ENCODE peak calls at places on chromosomes 2 and 18, in eight cellular contexts. R is MM.1S; A is H1; M is SK-N-SH; H is lung; S is A549; P is transverse colon; B is CD4-positive, alpha-beta memory T cell. V is an unnamed sample. For H3K4me1, the result is how much of the 10 kb centered on the place peaks cover.

GRCh38 chr18:74906189-74906588 is 302.8 kb downstream of the PTGR3 start:
- DNase-seq in R (no peak), A (no peak), M (no peak), H (no peak), S (no peak), P (peak), B (no peak), V (no peak)

GRCh38 chr2:237743561-237744269 is 54.9 kb upstream of the RBM44 start:
- DNase-seq in R (no peak), A (no peak), M (no peak), H (no peak), S (peak), P (no peak), B (no peak), V (no peak)

GRCh38 chr2:146820672-146821071 is 1024.2 kb upstream of the ACVR2A start:
- DNase-seq in R (no peak), A (no peak), M (no peak), H (no peak), S (no peak), P (no peak), B (no peak), V (no peak)

GRCh38 chr2:176582990-176583481 is 313.8 kb downstream of the MTX2 start:
- DNase-seq in R (no peak), A (no peak), M (no peak), H (no peak), S (peak), P (no peak), B (no peak), V (peak)

GRCh38 chr2:73359915-73360697 is 25.5 kb upstream of the ALMS1 start:
- DNase-seq in R (no peak), A (no peak), M (peak), H (no peak), S (peak), P (no peak), B (no peak), V (no peak)

GRCh38 chr2:70203086-70203485 is 12.3 kb upstream of the C2orf42 start:
- DNase-seq in R (no peak), A (no peak), M (no peak), H (no peak), S (no peak), P (no peak), B (no peak), V (no peak)

GRCh38 chr18:74316257-74317180 is 880 bp downstream of the C18orf63 start:
- DNase-seq in R (no peak), A (no peak), M (no peak), H (no peak), S (peak), P (no peak), B (no peak), V (no peak)

GRCh38 chr2:101517753-101518152 is 42.8 kb upstream of the RFX8 start:
- DNase-seq in R (no peak), A (no peak), M (no peak), H (no peak), S (peak), P (no peak), B (no peak), V (no peak)

GRCh38 chr2:189128961-189129360 is 50.6 kb downstream of the COL5A2 start:
- DNase-seq in R (no peak), A (no peak), M (no peak), H (no peak), S (no peak), P (no peak), B (no peak), V (no peak)

GRCh38 chr2:74576830-74577229 is 22.3 kb downstream of the DOK1 start:
- DNase-seq in R (no peak), A (no peak), M (no peak), H (no peak), S (no peak), P (no peak), B (no peak), V (no peak)

GRCh38 chr2:159111346-159111922 is 143.0 kb downstream of the TANC1 start:
- DNase-seq in R (no peak), A (no peak), M (no peak), H (no peak), S (no peak), P (no peak), B (no peak), V (no peak)

GRCh38 chr2:118882693-118883336 is 35.4 kb upstream of the EN1 start:
- DNase-seq in R (peak), A (no peak), M (peak), H (peak), S (peak), P (peak), B (peak), V (peak)

GRCh38 chr2:160652236-160652635 is 158.6 kb upstream of the RBMS1 start:
- DNase-seq in R (peak), A (no peak), M (no peak), H (no peak), S (no peak), P (peak), B (peak), V (no peak)

GRCh38 chr2:149739171-149739879 is 151.8 kb upstream of the MMADHC start:
- DNase-seq in R (no peak), A (no peak), M (no peak), H (no peak), S (no peak), P (no peak), B (no peak), V (no peak)

GRCh38 chr18:36532394-36532793 is 234.9 kb downstream of the FHOD3 start:
- DNase-seq in R (no peak), A (no peak), M (no peak), H (no peak), S (no peak), P (no peak), B (no peak), V (no peak)

GRCh38 chr2:240432430-240432819 is 3.0 kb upstream of the GPC1 start:
- DNase-seq in R (no peak), A (no peak), M (no peak), H (no peak), S (no peak), P (no peak), B (no peak), V (no peak)

GRCh38 chr2:27408601-27409320 is 630 bp downstream of the PPM1G start:
- DNase-seq in R (peak), A (no peak), M (no peak), H (no peak), S (peak), P (peak), B (no peak), V (no peak)

GRCh38 chr18:76167440-76167839 is 327.6 kb downstream of the ZNF516 start:
- DNase-seq in R (no peak), A (no peak), M (no peak), H (no peak), S (no peak), P (no peak), B (no peak), V (no peak)

GRCh38 chr18:59690216-59691045 is 6.8 kb downstream of the CCBE1 start:
- DNase-seq in R (no peak), A (peak), M (no peak), H (no peak), S (no peak), P (no peak), B (no peak), V (no peak)

GRCh38 chr2:202635441-202636296 is 900 bp downstream of the FAM117B start:
- DNase-seq in R (peak), A (no peak), M (peak), H (peak), S (peak), P (peak), B (peak), V (peak)

GRCh38 chr2:230443540-230443939 is 27.5 kb downstream of the SP100 start:
- DNase-seq in R (no peak), A (no peak), M (no peak), H (no peak), S (no peak), P (no peak), B (no peak), V (no peak)

GRCh38 chr2:134900151-134900550 is 18.5 kb upstream of the CCNT2 start:
- DNase-seq in R (no peak), A (no peak), M (no peak), H (no peak), S (no peak), P (no peak), B (no peak), V (no peak)

GRCh38 chr2:239528146-239528545 is 127.3 kb upstream of the HDAC4 start:
- DNase-seq in R (no peak), A (no peak), M (no peak), H (no peak), S (no peak), P (no peak), B (no peak), V (no peak)

GRCh38 chr2:199503148-199503547 is 45.4 kb upstream of the SATB2 start:
- DNase-seq in R (no peak), A (no peak), M (no peak), H (no peak), S (no peak), P (no peak), B (no peak), V (no peak)

GRCh38 chr18:25465152-25465790 is 113.3 kb upstream of the ZNF521 start:
- DNase-seq in R (no peak), A (no peak), M (no peak), H (no peak), S (no peak), P (no peak), B (no peak), V (no peak)

GRCh38 chr2:149915151-149915550 is 327.6 kb upstream of the MMADHC start:
- DNase-seq in R (no peak), A (no peak), M (no peak), H (no peak), S (no peak), P (no peak), B (no peak), V (no peak)

GRCh38 chr18:50454379-50455005 is 79.6 kb downstream of the SKA1 start:
- DNase-seq in R (no peak), A (no peak), M (no peak), H (no peak), S (no peak), P (no peak), B (no peak), V (no peak)

GRCh38 chr2:145356046-145356445 is 836.1 kb upstream of the ZEB2 start:
- DNase-seq in R (no peak), A (no peak), M (no peak), H (no peak), S (no peak), P (no peak), B (no peak), V (no peak)

DNA sequence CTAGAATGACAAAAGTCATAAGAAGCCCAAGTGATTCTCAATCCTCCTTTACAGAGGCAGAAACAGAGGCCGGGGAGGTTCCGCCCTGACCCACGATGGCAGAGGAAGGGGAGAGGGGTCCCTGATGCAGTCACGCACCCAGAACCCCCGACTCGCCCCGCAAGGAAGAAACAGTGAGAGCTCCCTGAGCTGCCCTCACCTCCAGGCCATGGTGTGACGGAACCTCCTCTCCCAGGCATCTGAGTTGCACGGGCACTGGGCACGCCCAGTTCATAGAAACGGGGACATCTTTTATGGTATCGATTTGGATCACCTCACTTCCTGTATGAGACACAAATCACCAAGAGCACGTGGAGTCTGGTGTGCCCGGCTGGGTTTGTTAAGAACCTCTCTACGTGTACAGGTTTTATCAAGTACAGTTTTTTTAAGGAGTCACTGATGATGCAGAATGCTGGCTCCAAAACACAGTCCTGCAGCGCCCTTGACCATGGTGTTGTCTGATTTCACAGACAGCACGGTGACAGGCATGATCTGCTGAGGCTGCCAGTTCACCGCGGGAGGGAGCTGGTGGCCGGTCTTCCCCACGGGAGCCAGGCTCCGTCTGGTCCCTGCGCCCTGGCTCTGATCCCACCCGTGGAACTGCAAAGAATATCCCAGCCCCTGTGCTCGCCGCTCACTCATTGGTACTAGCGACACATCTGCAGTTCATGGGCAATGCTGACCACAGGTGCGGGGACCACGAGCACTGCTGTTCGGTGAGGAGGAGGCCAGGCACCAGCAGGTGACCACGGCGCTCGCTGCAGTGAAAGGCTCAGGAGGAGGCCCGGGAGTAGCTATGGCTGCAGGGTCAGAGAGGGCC is 35.6 kb downstream of the PXDN start:
- DNase-seq in R (no peak), A (no peak), M (peak), H (no peak), S (no peak), P (no peak), B (no peak), V (no peak)
- H3K4me1 ChIP-seq in R (under half), A (under half), M (half or more), H (under half), S (under half), P (under half), B (under half), V (under half)

GRCh38 chr18:26689226-26689913 is 141.0 kb upstream of the KCTD1 start:
- DNase-seq in R (no peak), A (no peak), M (no peak), H (no peak), S (no peak), P (no peak), B (no peak), V (no peak)
- H3K4me1 ChIP-seq in R (under half), A (under half), M (under half), H (under half), S (under half), P (under half), B (under half), V (under half)

DNA sequence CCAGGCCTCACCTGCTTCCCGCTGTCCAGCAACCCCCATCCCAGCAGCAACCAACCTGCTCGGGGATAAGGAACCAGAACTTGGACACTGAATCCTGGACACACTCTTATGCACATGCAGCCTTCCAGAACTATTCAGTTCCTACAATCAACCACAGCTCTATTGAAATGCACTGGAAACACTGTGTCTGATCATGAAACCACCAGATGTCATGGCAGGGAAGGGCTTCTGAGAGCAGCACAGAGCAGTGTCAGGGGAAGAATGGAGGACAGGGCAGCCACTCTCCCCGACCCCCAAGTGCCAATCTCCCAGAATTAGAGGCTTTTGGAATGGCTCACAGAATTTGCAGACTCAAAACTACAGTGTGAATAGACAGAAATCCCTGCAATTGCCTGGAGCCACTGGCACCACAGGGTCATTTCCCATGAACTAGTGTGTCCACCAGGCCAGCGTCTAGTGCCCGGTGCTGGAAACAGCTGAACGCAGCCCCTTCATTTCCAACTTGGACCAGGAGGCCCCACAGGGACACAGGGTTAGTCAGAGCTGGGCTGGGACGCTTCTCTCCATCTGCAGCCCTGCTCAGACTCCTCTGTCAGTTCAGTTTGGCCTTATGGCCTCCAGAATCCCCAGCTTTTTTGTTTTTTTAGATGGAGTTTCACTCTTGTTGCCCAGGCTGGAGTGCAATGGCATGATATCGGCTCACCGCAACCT is 25.5 kb downstream of the MRPL35 start:
- DNase-seq in R (peak), A (no peak), M (no peak), H (no peak), S (no peak), P (no peak), B (no peak), V (no peak)
- H3K4me1 ChIP-seq in R (under half), A (under half), M (under half), H (under half), S (under half), P (under half), B (under half), V (under half)

DNA sequence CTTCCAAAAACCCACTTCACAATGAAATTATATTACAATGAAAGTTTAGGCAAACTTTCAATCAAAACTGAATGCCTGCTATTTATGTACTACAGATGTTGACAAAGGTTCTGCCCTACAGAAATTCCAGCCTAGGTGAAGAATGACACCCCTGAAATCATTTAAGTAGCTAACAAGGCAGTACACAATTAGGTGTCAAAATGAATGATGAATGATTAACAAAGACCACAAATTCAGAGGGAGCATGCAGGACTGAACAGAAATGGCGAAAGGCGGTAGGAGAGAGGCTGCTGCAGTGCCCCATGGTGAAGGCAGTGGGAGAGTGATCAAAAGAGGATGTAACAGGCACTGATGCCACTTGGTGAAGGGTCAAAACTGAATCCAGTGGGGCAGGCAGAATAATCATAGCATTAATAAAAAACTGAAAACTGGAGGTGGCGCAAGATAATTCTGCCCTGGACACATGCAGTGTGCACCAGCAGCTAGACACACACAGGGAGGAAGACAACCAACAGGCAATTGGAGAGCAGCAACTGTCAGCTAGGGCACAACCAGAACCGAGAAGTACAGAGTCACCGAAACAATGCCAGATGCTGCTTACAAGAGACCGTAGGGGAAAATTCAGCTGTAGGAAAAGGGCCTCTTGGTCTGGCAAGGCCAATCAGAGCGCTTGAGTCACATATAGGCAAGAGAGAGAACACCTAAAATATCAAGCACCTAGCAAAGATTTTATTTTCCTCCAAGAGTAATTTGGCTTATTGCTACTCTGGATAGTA is 4.5 kb downstream of the TMEM131 start:
- DNase-seq in R (no peak), A (no peak), M (no peak), H (no peak), S (no peak), P (no peak), B (no peak), V (no peak)
- H3K4me1 ChIP-seq in R (under half), A (under half), M (under half), H (under half), S (under half), P (under half), B (under half), V (under half)

GRCh38 chr2:109215866-109216265 is 86.9 kb downstream of the SH3RF3 start:
- DNase-seq in R (no peak), A (no peak), M (no peak), H (no peak), S (no peak), P (no peak), B (no peak), V (no peak)
- H3K4me1 ChIP-seq in R (half or more), A (under half), M (under half), H (under half), S (under half), P (under half), B (half or more), V (under half)

V was measured in BE2C.